ENCODE peak calls at places on chromosome X, in five cellular contexts. A, O, F, J and V are unnamed samples.

GRCh38 chrX:44882635-44883034 is 9.6 kb downstream of the KDM6A start:
- DNase-seq in A (no peak), O (no peak), F (no peak), J (no peak), V (no peak)

GRCh38 chrX:47646636-47647035 is 3.7 kb downstream of the ELK1 start:
- DNase-seq in A (no peak), O (no peak), F (no peak), J (no peak), V (no peak)

GRCh38 chrX:56797966-56798711 is 69.1 kb downstream of the NBDY start:
- DNase-seq in A (no peak), O (no peak), F (no peak), J (no peak), V (no peak)

GRCh38 chrX:11967986-11968385 is 170.3 kb upstream of the FRMPD4 start:
- DNase-seq in A (peak), O (no peak), F (no peak), J (no peak), V (no peak)

GRCh38 chrX:153336128-153336894 is 2.4 kb downstream of the ZNF275 start:
- DNase-seq in A (no peak), O (no peak), F (no peak), J (no peak), V (no peak)

GRCh38 chrX:53433651-53434639 is at the start of gene HSD17B10:
- DNase-seq in A (peak), O (no peak), F (peak), J (peak), V (peak)

GRCh38 chrX:1181131-1181530 is 31.3 kb downstream of the CRLF2 start:
- DNase-seq in A (no peak), O (no peak), F (no peak), J (no peak), V (no peak)

GRCh38 chrX:38662640-38663039 is 101.3 kb downstream of the TSPAN7 start:
- DNase-seq in A (no peak), O (no peak), F (no peak), J (no peak), V (no peak)

GRCh38 chrX:38458071-38458470 is 103.3 kb upstream of the TSPAN7 start:
- DNase-seq in A (no peak), O (no peak), F (no peak), J (no peak), V (no peak)

GRCh38 chrX:10514891-10515290 is 105.5 kb downstream of the MID1 start:
- DNase-seq in A (peak), O (no peak), F (no peak), J (no peak), V (no peak)

GRCh38 chrX:46686003-46686645 is 72.8 kb downstream of the SLC9A7 start:
- DNase-seq in A (peak), O (no peak), F (no peak), J (no peak), V (peak)

GRCh38 chrX:25343060-25343459 is 327.3 kb upstream of the ARX start:
- DNase-seq in A (no peak), O (no peak), F (no peak), J (no peak), V (no peak)
- TF ChIP-seq CTCF in A (no peak), O (no peak), F (no peak), J (no peak), V (no peak)

GRCh38 chrX:55210931-55211677 is 9.0 kb upstream of the PAGE5 start:
- DNase-seq in A (no peak), O (no peak), F (no peak), J (no peak), V (no peak)
- TF ChIP-seq CTCF in A (no peak), O (no peak), F (no peak), J (no peak), V (no peak)

GRCh38 chrX:124208675-124209074 is 123.8 kb upstream of the TEX13D start:
- DNase-seq in A (no peak), O (no peak), F (no peak), J (no peak), V (no peak)

GRCh38 chrX:124212622-124213021 is 119.8 kb upstream of the TEX13D start:
- DNase-seq in A (no peak), O (no peak), F (no peak), J (no peak), V (no peak)

GRCh38 chrX:124209792-124210576 is 122.5 kb upstream of the TEX13D start:
- DNase-seq in A (no peak), O (no peak), F (no peak), J (no peak), V (no peak)

GRCh38 chrX:124215786-124216185 is 116.7 kb upstream of the TEX13D start:
- DNase-seq in A (no peak), O (no peak), F (no peak), J (no peak), V (no peak)

DNA sequence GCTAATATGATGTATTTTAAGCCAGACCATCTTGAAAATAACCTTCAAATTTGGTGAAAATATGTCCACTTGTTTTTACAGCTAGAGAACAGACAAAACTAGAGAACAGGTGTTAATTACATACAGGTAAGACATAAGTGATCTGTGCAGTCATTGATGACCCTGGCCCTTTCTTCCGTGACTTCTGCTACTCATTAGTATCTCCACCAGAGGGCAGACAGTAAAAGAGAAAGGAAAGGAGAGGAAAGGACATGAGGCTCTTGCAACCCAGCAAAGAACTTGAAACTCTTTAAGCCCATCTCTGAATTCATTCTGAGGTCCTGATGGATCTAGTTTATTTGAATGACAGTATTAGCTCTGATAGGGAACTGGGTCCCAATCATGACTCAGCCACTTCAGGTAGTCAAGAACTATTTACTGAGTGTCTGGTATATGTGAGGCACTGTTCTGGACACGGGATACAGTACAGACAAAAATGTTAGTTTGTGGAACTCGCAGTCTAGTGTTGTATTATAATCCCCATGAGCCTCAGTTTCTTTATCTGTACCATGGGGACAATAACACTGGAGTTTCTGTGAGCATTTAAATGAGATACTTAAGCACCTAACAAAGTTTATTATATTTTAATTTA is 121.0 kb upstream of the TEX13D start:
- DNase-seq in A (peak), O (no peak), F (no peak), J (no peak), V (no peak)
- TF ChIP-seq CTCF in A (peak), O (peak), F (peak), J (peak), V (peak)

DNA sequence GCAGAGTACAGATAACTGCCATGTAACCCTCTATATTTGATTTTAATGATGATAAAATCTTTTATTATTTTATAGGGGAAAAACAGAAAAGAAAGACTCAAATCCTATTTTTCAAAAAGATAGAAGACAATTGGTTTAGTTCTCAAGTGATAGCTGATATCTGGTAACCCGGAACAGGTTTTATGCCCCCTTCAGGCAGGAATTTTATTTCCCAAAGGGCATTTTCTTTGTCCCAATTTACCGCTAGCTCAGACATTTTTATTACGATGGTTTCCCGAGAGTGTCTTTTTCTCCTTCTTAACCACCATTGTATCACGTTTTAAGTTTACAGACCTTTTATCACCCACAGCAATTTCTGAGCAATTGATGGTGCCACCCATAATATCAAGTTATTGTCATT is 204.9 kb upstream of the VCX start:
- DNase-seq in A (no peak), O (no peak), F (no peak), J (no peak), V (no peak)
- TF ChIP-seq CTCF in A (no peak), O (no peak), F (no peak), J (no peak), V (no peak)

DNA sequence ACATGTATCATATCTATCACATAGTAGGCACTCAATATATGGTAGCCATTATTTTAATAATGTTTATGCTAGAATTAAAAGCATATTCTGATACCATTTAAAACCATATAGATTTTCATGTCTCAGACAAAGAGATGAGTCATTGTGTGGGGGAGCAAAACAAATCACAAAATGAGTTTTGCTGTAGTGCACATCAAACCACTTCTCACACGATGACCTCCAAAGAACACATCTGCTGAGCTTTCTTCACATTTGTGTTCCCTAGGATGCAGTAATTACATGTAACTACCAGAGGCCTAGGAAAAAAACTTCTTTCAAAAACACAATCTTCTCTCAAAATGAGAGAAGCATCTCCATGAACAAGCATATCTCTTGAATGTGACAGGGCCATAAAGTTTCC is 56.1 kb upstream of the BRS3 start:
- DNase-seq in A (no peak), O (no peak), F (no peak), J (no peak), V (no peak)
- TF ChIP-seq CTCF in A (no peak), O (no peak), F (no peak), J (no peak), V (no peak)

GRCh38 chrX:125132274-125132673 is 187.4 kb upstream of the TEX13C start:
- DNase-seq in A (peak), O (no peak), F (no peak), J (no peak), V (no peak)
- TF ChIP-seq CTCF in A (peak), O (peak), F (no peak), J (peak), V (peak)

DNA sequence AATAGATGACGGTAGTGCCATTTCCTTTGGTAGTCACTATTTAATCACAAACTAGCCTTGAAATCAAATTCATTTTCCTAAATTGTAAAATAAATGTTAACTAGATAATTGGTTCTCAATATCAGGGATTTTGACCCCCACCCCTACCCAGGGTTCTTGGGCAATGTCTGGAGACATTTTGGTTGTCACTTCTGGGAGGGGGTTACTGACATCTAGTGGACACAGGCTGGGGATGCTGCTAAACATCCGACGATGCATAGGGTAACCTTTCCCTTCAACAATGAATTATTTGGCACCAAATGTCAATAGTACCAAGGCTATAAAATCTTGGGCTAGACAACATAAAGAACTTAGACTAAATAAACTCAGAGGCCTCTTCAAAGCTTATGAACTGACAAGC is 285.8 kb upstream of the TRPC5 start:
- DNase-seq in A (no peak), O (no peak), F (no peak), J (no peak), V (no peak)
- TF ChIP-seq CTCF in A (peak), O (peak), F (no peak), J (peak), V (peak)

DNA sequence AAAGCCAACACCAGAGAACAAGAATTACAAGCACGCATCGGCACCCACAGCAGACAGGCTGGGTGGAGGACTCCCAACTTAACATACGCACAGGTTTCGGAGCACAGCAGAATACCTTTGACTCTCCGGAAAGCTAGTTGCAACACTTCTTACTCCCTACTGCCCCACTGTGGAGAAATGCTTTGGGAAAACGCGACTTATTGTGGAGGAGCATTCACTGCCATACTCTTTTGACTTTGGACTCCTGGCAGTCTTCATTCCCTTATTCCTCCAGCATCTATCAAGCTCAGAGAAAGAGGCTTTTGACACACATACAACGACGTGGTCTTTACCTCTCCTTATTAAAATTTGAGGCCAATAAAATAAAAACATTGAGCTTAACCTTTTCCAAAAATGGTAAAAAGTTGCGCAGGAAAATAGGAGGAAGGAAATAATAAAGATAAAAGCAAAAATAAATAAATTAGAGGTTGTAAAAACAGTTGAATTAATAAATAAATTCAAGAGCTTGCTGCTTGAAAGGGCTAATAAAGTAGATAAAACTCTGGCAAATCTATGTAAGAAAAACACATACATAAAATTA is 41.4 kb upstream of the GPC3 start:
- DNase-seq in A (peak), O (no peak), F (no peak), J (peak), V (peak)
- TF ChIP-seq CTCF in A (peak), O (peak), F (peak), J (peak), V (no peak)

GRCh38 chrX:19225906-19226305 is 103.6 kb upstream of the ADGRG2 start:
- DNase-seq in A (peak), O (no peak), F (no peak), J (no peak), V (no peak)
- TF ChIP-seq CTCF in A (peak), O (no peak), F (no peak), J (no peak), V (no peak)